ENCODE peak calls at places on chromosomes 16 and 17, in nine cellular contexts. R, N, M, E, F, P, K, T and O are unnamed samples.

GRCh38 chr16:84312783-84313382 is 18.2 kb downstream of the WFDC1 start:
- DNase-seq in K (no peak), P (no peak), M (no peak), F (no peak), N (no peak), R (no peak), E (no peak), T (no peak), O (no peak)

GRCh38 chr17:51353296-51353695 is 93.0 kb downstream of the UTP18 start:
- DNase-seq in E (no peak), T (no peak), N (no peak), F (no peak), R (no peak), P (no peak), K (no peak), M (no peak), O (no peak)

GRCh38 chr17:43740541-43740940 is 18.1 kb downstream of the SOST start:
- DNase-seq in E (no peak), F (no peak), K (peak), N (no peak), M (no peak), T (no peak), P (no peak), R (no peak), O (no peak)

GRCh38 chr16:72985148-72985882 is 62.6 kb downstream of the ZFHX3 start:
- DNase-seq in R (no peak), E (no peak), M (no peak), K (peak), N (peak), T (peak), P (no peak), F (no peak), O (peak)

GRCh38 chr17:45021607-45022287 is 29.7 kb downstream of the DCAKD start:
- DNase-seq in N (peak), F (peak), T (peak), P (peak), R (peak), M (peak), K (peak), E (peak), O (peak)

GRCh38 chr17:74152591-74153455 is 50.7 kb upstream of the RPL38 start:
- DNase-seq in T (no peak), E (no peak), M (no peak), R (no peak), F (no peak), K (no peak), P (no peak), N (no peak), O (peak)

GRCh38 chr17:11899494-11899893 is 97.8 kb downstream of the ZNF18 start:
- DNase-seq in R (no peak), N (no peak), F (no peak), P (no peak), T (no peak), E (no peak), K (no peak), M (no peak), O (no peak)

GRCh38 chr17:15076991-15077663 is 188.0 kb downstream of the PMP22 start:
- DNase-seq in M (no peak), R (no peak), P (no peak), F (no peak), N (no peak), K (no peak), E (no peak), T (no peak), O (no peak)

GRCh38 chr16:28623172-28623711 is 13.4 kb upstream of the SULT1A1 start:
- DNase-seq in P (peak), N (no peak), T (peak), M (peak), E (peak), K (no peak), F (peak), R (peak), O (no peak)

GRCh38 chr17:49850772-49851386 is 3.0 kb upstream of the TAC4 start:
- DNase-seq in F (no peak), P (peak), M (no peak), T (no peak), K (no peak), R (peak), E (no peak), N (no peak), O (no peak)

GRCh38 chr17:57195790-57196460 is 60.4 kb upstream of the MSI2 start:
- DNase-seq in K (no peak), M (no peak), P (no peak), R (no peak), N (no peak), E (no peak), T (no peak), F (no peak), O (no peak)

GRCh38 chr17:45848868-45849535 is 4.3 kb downstream of the SPPL2C start:
- DNase-seq in T (peak), R (no peak), F (no peak), P (no peak), N (no peak), E (no peak), M (no peak), K (no peak), O (no peak)

GRCh38 chr17:19386974-19387920 is at the start of gene MFAP4:
- DNase-seq in M (peak), R (no peak), E (no peak), F (no peak), K (peak), N (peak), P (no peak), T (peak), O (peak)

GRCh38 chr16:48091077-48091476 is 64.7 kb downstream of the ABCC12 start:
- DNase-seq in T (no peak), R (no peak), E (no peak), M (no peak), P (no peak), N (no peak), F (no peak), K (no peak), O (no peak)

GRCh38 chr16:11685844-11686618 is 17.8 kb downstream of the SNN start:
- DNase-seq in E (no peak), F (peak), M (no peak), K (peak), T (no peak), R (no peak), N (no peak), P (no peak), O (no peak)

DNA sequence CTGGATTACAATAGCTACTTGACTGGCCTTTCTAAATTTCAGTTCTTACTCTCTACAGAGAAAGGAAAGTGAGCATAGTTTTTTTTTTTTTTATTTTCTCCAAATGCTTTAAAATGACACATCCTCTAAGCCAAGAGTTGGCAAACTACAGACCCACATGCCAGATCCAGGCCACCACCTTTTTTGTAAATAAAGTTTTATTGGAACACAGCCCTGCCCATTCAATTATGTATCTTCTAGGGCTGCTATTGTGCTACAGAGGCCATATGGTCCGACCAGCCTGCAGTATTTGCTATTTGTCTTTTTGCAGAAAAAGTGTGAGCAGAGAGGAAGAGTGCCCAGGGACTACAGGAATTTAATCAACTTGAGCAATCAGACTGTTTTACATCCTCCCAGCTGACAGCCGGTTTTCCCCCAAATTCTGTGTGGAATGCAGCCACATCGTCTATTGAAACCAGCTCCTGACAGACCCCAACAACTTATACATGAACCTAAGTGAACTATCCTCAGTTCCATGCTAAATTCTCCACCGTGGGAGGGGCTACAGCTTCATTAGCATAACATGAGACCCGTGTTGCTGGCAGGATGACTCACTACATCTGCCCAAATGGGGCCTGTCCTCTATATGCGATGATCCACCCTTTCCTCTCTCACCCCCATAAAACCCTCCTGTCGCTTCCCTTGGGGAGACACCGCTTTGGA is 149.2 kb upstream of the HS3ST3A1 start:
- DNase-seq in K (peak), N (no peak), E (no peak), T (no peak), P (no peak), M (no peak), R (no peak), F (no peak), O (no peak)
- H3K27ac ChIP-seq in K (no peak), N (no peak), E (no peak), T (no peak), P (no peak), M (no peak), R (no peak), F (no peak), O (no peak)

GRCh38 chr17:64145751-64146417 is 15.9 kb upstream of the ERN1 start:
- DNase-seq in R (peak), F (peak), E (peak), P (peak), N (peak), T (peak), K (peak), M (peak), O (peak)
- TF ChIP-seq CTCF in R (no peak), F (no peak), E (no peak), P (no peak), N (no peak), T (no peak), K (no peak), M (peak), O (peak)

DNA sequence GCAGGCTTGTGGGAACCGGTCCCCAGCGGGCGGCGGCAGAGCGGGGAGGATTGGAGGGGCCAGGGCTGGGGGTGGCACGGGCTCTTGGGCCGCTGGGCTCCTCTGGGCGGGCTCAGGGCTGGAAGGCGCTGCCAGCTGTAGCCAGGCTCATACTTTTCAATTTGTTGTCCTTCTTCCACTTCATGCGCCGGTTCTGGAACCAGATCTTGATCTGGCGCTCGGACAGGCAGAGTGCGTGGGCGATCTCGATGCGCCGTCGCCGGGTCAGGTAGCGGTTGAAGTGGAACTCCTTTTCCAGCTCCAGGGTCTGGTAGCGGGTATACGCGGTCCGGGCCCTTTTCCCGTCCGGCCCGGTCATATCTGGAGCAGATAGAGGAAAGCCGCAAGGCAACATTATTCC is 1.5 kb downstream of the HOXB5 start:
- DNase-seq in K (peak), M (no peak), E (no peak), T (no peak), R (no peak), F (no peak), N (no peak), P (no peak), O (no peak)
- H3K4me3 ChIP-seq in K (peak), M (no peak), E (no peak), T (no peak), R (no peak), F (peak), N (no peak), P (no peak), O (no peak)

GRCh38 chr17:52395308-52395707 is 236.8 kb upstream of the CA10 start:
- DNase-seq in F (no peak), T (no peak), R (no peak), K (no peak), E (no peak), P (no peak), M (no peak), N (no peak), O (no peak)
- H3K27ac ChIP-seq in F (no peak), T (no peak), R (no peak), K (no peak), E (no peak), P (no peak), M (no peak), N (no peak), O (no peak)

DNA sequence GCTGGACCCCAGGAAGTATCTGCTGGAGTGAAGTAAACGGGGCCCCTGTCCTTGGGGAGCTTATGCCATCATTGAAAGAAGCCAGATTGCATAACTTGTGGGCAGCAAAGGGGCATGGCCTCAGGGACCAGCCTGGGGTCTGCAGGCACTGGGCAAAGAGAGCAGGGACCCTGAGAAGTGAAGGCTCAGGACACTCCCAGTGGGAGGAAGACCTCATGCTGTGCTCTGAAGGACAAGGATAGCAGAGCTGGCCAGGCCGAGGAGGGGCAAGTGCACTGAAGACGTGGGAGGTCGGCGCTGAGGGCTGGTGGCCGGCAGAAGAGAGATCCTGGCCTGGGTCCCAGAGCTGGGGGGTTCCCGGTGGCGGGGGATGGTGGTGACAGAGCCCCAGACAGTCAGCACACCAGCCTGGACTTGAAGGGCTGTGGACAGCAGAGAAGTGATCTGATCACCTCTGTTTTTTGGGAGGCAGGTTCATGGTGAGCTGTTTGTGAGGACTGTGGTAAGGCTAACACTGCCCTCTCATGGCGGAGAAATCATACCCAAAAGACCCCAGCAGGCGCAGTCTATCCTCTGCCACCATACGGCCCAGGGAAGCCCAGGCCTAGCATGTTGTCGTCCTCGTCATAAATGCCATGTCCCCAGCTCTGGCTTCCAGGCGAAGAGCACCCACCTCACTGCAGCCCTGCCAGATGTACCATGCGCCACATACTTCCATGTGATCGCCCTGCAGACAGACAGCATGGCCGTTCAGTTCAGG is 7.1 kb upstream of the CNP start:
- DNase-seq in K (peak), M (peak), T (no peak), F (no peak), E (no peak), P (peak), N (no peak), R (no peak), O (no peak)
- TF ChIP-seq CTCF in K (peak), M (peak), T (peak), F (no peak), E (no peak), P (peak), N (no peak), R (no peak), O (peak)

DNA sequence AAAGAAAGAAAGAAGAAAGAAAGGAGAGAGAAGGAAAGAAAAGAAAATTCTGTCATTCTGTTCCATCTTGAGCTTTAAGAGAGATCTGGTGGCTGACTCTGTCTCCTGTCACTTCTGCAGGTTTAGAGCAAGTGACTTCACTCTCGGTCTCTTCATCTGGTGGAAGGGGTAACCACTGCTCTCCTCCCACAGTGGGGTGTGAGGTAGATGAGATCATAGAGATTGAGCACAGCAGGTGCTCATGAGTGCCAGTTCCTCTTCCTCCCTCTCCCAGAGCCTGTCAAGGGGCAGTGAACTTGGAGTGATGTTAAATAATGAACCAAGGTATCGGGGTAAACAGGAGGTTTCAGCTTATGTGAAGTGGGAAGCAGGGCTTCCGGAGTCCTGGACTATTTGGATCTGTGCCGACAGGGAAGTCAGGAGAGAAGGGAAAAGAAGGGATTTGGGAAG is 47.7 kb downstream of the BEAN1 start:
- DNase-seq in T (no peak), R (peak), K (no peak), N (no peak), E (no peak), F (no peak), M (no peak), P (peak), O (no peak)
- H3K4me3 ChIP-seq in T (no peak), R (no peak), K (no peak), N (no peak), E (no peak), F (no peak), M (no peak), P (no peak), O (no peak)